ENCODE peak calls at places on chromosomes 6 and 20, in seven cellular contexts. E is adrenal gland, S is lung, F is thoracic aorta, M is ascending aorta, N is PC-3, Q is MM.1S. C is an unnamed sample. For H3K4me1, the result is how much of the 10 kb centered on the place peaks cover.

GRCh38 chr20:10680571-10680970 is 6.8 kb upstream of the JAG1 start:
- DNase-seq in E (no peak), S (no peak), F (no peak), M (no peak), N (no peak), Q (no peak), C (no peak)

GRCh38 chr6:70547313-70547712 is 19.4 kb upstream of the SDHAF4 start:
- DNase-seq in E (no peak), S (no peak), F (no peak), M (no peak), N (peak), Q (peak), C (no peak)

GRCh38 chr6:138844203-138844602 is 48.3 kb downstream of the ECT2L start:
- DNase-seq in E (no peak), S (no peak), F (no peak), M (no peak), N (no peak), Q (no peak), C (no peak)

GRCh38 chr6:21679761-21680265 is 86.3 kb downstream of the SOX4 start:
- DNase-seq in E (no peak), S (no peak), F (no peak), M (no peak), N (peak), Q (no peak), C (no peak)

GRCh38 chr20:6533828-6534388 is 233.6 kb upstream of the BMP2 start:
- DNase-seq in E (no peak), S (no peak), F (no peak), M (no peak), N (peak), Q (no peak), C (no peak)

GRCh38 chr20:41111578-41111951 is 25.8 kb upstream of the PLCG1 start:
- DNase-seq in E (no peak), S (no peak), F (no peak), M (no peak), N (no peak), Q (no peak), C (no peak)

GRCh38 chr6:31702421-31702818 is 704 bp downstream of the ABHD16A start:
- DNase-seq in E (no peak), S (no peak), F (no peak), M (no peak), N (peak), Q (no peak), C (no peak)

GRCh38 chr6:18567380-18567779 is 180.2 kb downstream of the RNF144B start:
- DNase-seq in E (no peak), S (no peak), F (no peak), M (no peak), N (no peak), Q (no peak), C (no peak)

GRCh38 chr6:150684161-150684560 is 84.5 kb downstream of the PLEKHG1 start:
- DNase-seq in E (no peak), S (no peak), F (no peak), M (no peak), N (no peak), Q (no peak), C (no peak)

GRCh38 chr6:13420269-13420668 is 67.1 kb downstream of the GFOD1 start:
- DNase-seq in E (no peak), S (no peak), F (no peak), M (no peak), N (no peak), Q (no peak), C (no peak)

GRCh38 chr6:113184291-113184690 is 672.9 kb upstream of the MARCKS start:
- DNase-seq in E (no peak), S (no peak), F (no peak), M (no peak), N (no peak), Q (no peak), C (no peak)

GRCh38 chr6:35498407-35499045 is 1.6 kb upstream of the TEAD3 start:
- DNase-seq in E (no peak), S (no peak), F (no peak), M (no peak), N (no peak), Q (no peak), C (peak)

GRCh38 chr20:2022163-2022562 is 28.3 kb upstream of the PDYN start:
- DNase-seq in E (no peak), S (no peak), F (no peak), M (no peak), N (no peak), Q (no peak), C (no peak)

GRCh38 chr20:2026004-2026403 is 32.1 kb upstream of the PDYN start:
- DNase-seq in E (no peak), S (no peak), F (no peak), M (no peak), N (no peak), Q (no peak), C (no peak)

GRCh38 chr20:2026514-2026913 is 32.7 kb upstream of the PDYN start:
- DNase-seq in E (no peak), S (no peak), F (no peak), M (no peak), N (no peak), Q (no peak), C (no peak)

GRCh38 chr20:2023151-2023550 is 29.3 kb upstream of the PDYN start:
- DNase-seq in E (no peak), S (no peak), F (no peak), M (no peak), N (peak), Q (peak), C (no peak)
- TF ChIP-seq CTCF in E (no peak), S (no peak), F (no peak), M (no peak), N (no peak), Q (peak), C (no peak)

GRCh38 chr6:148288566-148288965 is 54.1 kb upstream of the SASH1 start:
- DNase-seq in E (no peak), S (no peak), F (no peak), M (no peak), N (no peak), Q (no peak), C (no peak)

GRCh38 chr6:148285205-148285604 is 57.4 kb upstream of the SASH1 start:
- DNase-seq in E (no peak), S (no peak), F (no peak), M (no peak), N (no peak), Q (no peak), C (no peak)

GRCh38 chr6:148287979-148288378 is 54.7 kb upstream of the SASH1 start:
- DNase-seq in E (no peak), S (no peak), F (no peak), M (no peak), N (no peak), Q (no peak), C (no peak)

GRCh38 chr6:148291876-148292275 is 50.8 kb upstream of the SASH1 start:
- DNase-seq in E (no peak), S (no peak), F (no peak), M (no peak), N (no peak), Q (no peak), C (no peak)

DNA sequence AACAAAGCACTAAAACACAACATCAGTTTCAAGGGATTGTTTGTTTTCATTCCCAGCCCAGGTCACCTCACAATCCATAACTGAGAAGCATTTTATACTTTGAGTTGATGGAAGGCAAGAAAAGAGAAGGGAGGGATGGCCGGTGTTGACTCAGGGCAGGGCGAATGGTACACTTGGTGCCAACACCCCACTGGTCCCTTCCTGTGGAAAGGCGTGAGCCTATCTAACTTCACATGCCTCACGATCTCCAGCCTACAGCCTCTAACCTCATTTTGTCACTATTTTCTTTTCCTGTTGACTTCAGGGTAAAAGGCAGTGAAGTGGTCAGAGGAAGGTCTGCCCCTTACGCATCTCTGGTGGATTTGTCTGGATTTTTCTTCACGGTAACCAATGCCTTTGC is 53.5 kb upstream of the SASH1 start:
- DNase-seq in E (no peak), S (no peak), F (no peak), M (no peak), N (no peak), Q (no peak), C (no peak)
- H3K4me3 ChIP-seq in E (no peak), S (no peak), F (no peak), M (no peak), N (no peak), Q (no peak), C (no peak)

DNA sequence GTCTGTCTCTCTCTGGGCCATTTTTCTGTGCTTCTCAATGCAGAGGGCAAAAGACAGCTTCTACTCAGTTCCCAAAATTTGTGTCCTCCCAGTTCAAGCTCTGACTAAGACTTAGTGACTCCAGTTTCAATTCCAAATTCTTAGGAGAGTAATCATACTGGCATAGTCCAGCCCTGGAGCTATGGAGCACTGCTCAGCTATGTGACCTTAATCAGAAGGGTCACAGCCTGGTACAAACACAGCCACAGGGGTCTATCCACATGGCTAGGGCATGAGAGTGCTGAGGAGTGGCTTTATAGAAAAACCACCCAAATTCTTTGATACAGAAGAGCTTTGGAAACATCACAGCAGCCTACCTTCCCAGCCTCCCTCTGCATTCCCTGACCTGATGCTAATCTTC is 92.0 kb downstream of the FOXF2 start:
- DNase-seq in E (no peak), S (no peak), F (no peak), M (no peak), N (peak), Q (no peak), C (no peak)
- H3K4me1 ChIP-seq in E (under half), S (under half), F (under half), M (under half), N (under half), Q (under half), C (half or more)

GRCh38 chr6:15254074-15254975 is 8.5 kb downstream of the JARID2 start:
- DNase-seq in E (no peak), S (no peak), F (no peak), M (no peak), N (peak), Q (no peak), C (no peak)
- TF ChIP-seq CTCF in E (no peak), S (no peak), F (no peak), M (no peak), N (peak), Q (no peak), C (peak)

DNA sequence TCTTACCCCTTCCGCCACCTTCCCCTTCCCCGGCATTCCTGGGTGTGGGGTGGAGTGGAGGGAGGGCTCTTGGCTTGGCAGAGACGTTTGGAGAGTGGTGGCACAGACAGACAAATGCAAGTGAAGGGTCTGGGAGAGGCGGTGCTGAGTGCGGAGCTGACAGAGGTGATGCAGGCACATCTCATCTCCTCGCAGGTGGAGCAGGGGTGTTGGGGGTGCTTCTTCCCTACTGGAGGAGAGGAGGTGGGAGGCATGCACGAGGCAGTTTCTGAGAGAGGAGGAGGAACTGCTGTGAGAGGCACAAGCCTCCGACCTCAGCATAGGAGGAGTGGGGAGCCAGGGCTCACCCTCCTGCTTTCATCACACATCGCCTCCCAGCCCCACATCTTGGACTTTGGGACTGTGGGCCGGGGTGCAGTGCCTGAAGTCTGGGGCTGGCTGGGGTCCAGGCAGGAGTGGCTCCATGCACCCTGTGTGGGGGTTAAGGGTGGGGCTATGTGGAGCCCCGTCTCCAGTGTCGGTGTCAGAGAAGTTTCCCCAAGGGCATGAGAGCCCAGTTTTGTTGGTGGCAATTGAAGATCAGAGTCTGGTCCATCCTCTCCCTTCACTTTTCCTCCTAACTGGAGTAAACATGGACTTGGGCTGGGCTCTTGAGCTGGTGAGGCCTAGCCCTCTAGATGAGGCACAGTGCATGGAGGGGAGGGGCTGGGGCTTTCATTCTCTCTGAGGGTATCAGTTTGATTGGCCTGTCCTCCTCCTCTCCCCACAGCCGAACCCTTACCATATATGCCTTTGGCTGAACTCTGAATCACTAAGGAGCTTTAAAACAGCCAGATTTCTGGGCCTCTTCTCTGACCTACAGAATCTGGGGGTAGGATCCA is 20.2 kb upstream of the SLC22A7 start:
- DNase-seq in E (no peak), S (no peak), F (no peak), M (no peak), N (no peak), Q (no peak), C (no peak)
- H3K4me3 ChIP-seq in E (no peak), S (no peak), F (no peak), M (no peak), N (no peak), Q (no peak), C (no peak)

GRCh38 chr20:50151034-50151743 is 2.3 kb downstream of the PEDS1 start:
- DNase-seq in E (no peak), S (peak), F (no peak), M (no peak), N (peak), Q (no peak), C (no peak)
- H3K4me1 ChIP-seq in E (under half), S (under half), F (half or more), M (under half), N (half or more), Q (under half), C (under half)

GRCh38 chr6:72560721-72561593 is 60.9 kb upstream of the KCNQ5 start:
- DNase-seq in E (no peak), S (no peak), F (no peak), M (no peak), N (no peak), Q (no peak), C (no peak)
- TF ChIP-seq CTCF in E (no peak), S (no peak), F (no peak), M (no peak), N (no peak), Q (no peak), C (no peak)

GRCh38 chr6:32815996-32816395 is 806 bp downstream of the HLA-DOB start:
- DNase-seq in E (no peak), S (no peak), F (no peak), M (no peak), N (no peak), Q (peak), C (no peak)

GRCh38 chr6:32815115-32815514 is 1.7 kb downstream of the HLA-DOB start:
- DNase-seq in E (no peak), S (no peak), F (no peak), M (no peak), N (no peak), Q (no peak), C (no peak)

GRCh38 chr6:32818867-32819266 is 2.1 kb upstream of the HLA-DOB start:
- DNase-seq in E (no peak), S (no peak), F (no peak), M (no peak), N (no peak), Q (no peak), C (no peak)

GRCh38 chr6:32816746-32817204 is at the start of gene HLA-DOB:
- DNase-seq in E (no peak), S (no peak), F (no peak), M (no peak), N (peak), Q (peak), C (no peak)

DNA sequence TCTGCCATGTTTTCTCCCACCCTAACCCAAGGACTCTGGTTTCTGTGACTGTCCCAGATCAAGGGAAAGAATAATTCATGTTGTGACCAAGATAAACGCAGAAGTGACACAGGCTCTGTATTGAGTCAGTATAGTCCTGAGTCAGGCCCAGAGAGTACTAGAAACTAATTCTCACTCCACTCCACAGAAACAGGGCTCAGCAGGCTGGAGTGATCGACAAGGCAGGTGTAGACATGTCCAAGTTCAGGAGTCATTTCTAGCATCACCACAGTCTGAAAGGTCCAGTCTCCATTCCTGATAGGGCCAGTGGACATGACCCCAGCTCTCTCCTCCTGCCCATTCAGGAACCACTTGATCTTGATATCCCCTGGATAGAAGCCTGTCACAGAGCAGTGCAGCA is 2.7 kb downstream of the HLA-DOB start:
- DNase-seq in E (no peak), S (no peak), F (no peak), M (no peak), N (no peak), Q (no peak), C (no peak)
- H3K4me3 ChIP-seq in E (no peak), S (no peak), F (no peak), M (no peak), N (no peak), Q (no peak), C (no peak)

GRCh38 chr6:82890240-82890639 is 175.4 kb downstream of the UBE3D start:
- DNase-seq in E (no peak), S (no peak), F (no peak), M (no peak), N (no peak), Q (no peak), C (no peak)
- H3K4me1 ChIP-seq in E (under half), S (under half), F (under half), M (under half), N (under half), Q (under half), C (under half)

DNA sequence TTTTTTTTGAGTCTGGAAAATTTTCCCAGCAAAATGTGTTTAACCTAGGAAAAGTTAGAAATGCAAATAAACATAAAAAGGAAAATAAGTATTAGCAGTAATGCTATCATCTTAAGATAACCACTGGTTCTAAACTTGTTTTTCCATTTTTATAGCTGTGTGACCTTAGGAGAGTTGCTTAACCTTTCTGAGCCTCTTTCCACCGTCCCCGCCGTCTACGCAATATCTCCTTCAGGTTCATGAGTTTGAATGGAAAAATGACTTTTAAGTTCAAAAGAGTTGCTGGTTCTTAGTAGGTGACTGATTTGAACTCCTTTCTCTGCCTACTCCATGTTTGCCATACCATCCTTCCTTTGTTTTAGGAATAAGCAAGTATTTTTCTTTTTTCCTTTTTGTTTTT is 44.0 kb downstream of the GMPR start:
- DNase-seq in E (no peak), S (no peak), F (no peak), M (no peak), N (no peak), Q (no peak), C (no peak)
- TF ChIP-seq CTCF in E (no peak), S (no peak), F (no peak), M (no peak), N (no peak), Q (no peak), C (no peak)